ENCODE peak calls at places on chromosome 15, in nine cellular contexts. I is body of pancreas, X is astrocyte of the spinal cord, K is progenitor cell of endocrine pancreas, H is neural crest cell, J is WTC11, T is foreskin fibroblast, B is neural progenitor cell, P is ovary. N is an unnamed sample.

GRCh38 chr15:85580914-85581313 is 200.5 kb downstream of the AKAP13 start:
- DNase-seq in I (peak), X (no peak), K (no peak), H (no peak), J (no peak), T (no peak), B (no peak), P (no peak), N (no peak)

GRCh38 chr15:66253643-66254363 is at the start of gene MEGF11:
- DNase-seq in I (peak), X (peak), K (peak), H (peak), J (peak), T (peak), B (peak), P (peak), N (no peak)

GRCh38 chr15:71547066-71547465 is 263.3 kb upstream of the NR2E3 start:
- DNase-seq in I (no peak), X (peak), K (no peak), H (no peak), J (peak), T (peak), B (peak), P (no peak), N (no peak)

GRCh38 chr15:29883126-29883525 is 60.9 kb upstream of the TJP1 start:
- DNase-seq in I (no peak), X (no peak), K (no peak), H (no peak), J (no peak), T (peak), B (peak), P (no peak), N (no peak)

GRCh38 chr15:48447657-48448056 is 116.4 kb downstream of the DUT start:
- DNase-seq in I (no peak), X (peak), K (no peak), H (no peak), J (no peak), T (peak), B (no peak), P (no peak), N (no peak)

GRCh38 chr15:96560246-96560895 is 229.9 kb downstream of the NR2F2 start:
- DNase-seq in I (no peak), X (no peak), K (no peak), H (no peak), J (no peak), T (peak), B (no peak), P (no peak), N (no peak)

GRCh38 chr15:60528530-60528929 is 49.6 kb upstream of the ICE2 start:
- DNase-seq in I (no peak), X (no peak), K (no peak), H (no peak), J (no peak), T (peak), B (no peak), P (no peak), N (no peak)

GRCh38 chr15:73936181-73936580 is 9.9 kb downstream of the LOXL1 start:
- DNase-seq in I (no peak), X (peak), K (no peak), H (no peak), J (no peak), T (peak), B (peak), P (peak), N (no peak)

GRCh38 chr15:58475573-58476524 is 44.1 kb downstream of the LIPC start:
- DNase-seq in I (no peak), X (peak), K (no peak), H (peak), J (no peak), T (peak), B (peak), P (no peak), N (no peak)

GRCh38 chr15:45179221-45179985 is 8.4 kb downstream of the SHF start:
- DNase-seq in I (peak), X (no peak), K (no peak), H (no peak), J (peak), T (peak), B (peak), P (no peak), N (peak)

GRCh38 chr15:78950906-78951840 is 6.3 kb upstream of the CTSH start:
- DNase-seq in I (no peak), X (peak), K (no peak), H (no peak), J (no peak), T (peak), B (no peak), P (no peak), N (no peak)

GRCh38 chr15:63374686-63375520 is 6.7 kb downstream of the CA12 start:
- DNase-seq in I (no peak), X (peak), K (no peak), H (no peak), J (no peak), T (peak), B (no peak), P (no peak), N (no peak)

GRCh38 chr15:71940004-71940588 is 129.7 kb downstream of the NR2E3 start:
- DNase-seq in I (no peak), X (no peak), K (no peak), H (no peak), J (no peak), T (no peak), B (no peak), P (no peak), N (no peak)

GRCh38 chr15:84816694-84817460 is at the start of gene ALPK3:
- DNase-seq in I (peak), X (no peak), K (peak), H (peak), J (peak), T (no peak), B (peak), P (no peak), N (no peak)

GRCh38 chr15:74382004-74382816 is 14.8 kb upstream of the CYP11A1 start:
- DNase-seq in I (peak), X (peak), K (peak), H (peak), J (peak), T (peak), B (peak), P (peak), N (peak)

GRCh38 chr15:47812436-47813109 is 95.3 kb downstream of the SEMA6D start:
- DNase-seq in I (no peak), X (peak), K (no peak), H (no peak), J (no peak), T (peak), B (no peak), P (no peak), N (no peak)

GRCh38 chr15:79035111-79035601 is 55.4 kb downstream of the RASGRF1 start:
- DNase-seq in I (no peak), X (no peak), K (no peak), H (no peak), J (no peak), T (peak), B (peak), P (no peak), N (no peak)

GRCh38 chr15:78854973-78855372 is 17.7 kb upstream of the MORF4L1 start:
- DNase-seq in I (no peak), X (no peak), K (no peak), H (no peak), J (no peak), T (no peak), B (no peak), P (no peak), N (no peak)

GRCh38 chr15:58212909-58213526 is 74.8 kb downstream of the AQP9 start:
- DNase-seq in I (no peak), X (peak), K (no peak), H (no peak), J (no peak), T (peak), B (peak), P (no peak), N (no peak)

GRCh38 chr15:86483936-86484335 is 404.3 kb downstream of the AGBL1 start:
- DNase-seq in I (no peak), X (no peak), K (no peak), H (no peak), J (no peak), T (no peak), B (no peak), P (no peak), N (no peak)

GRCh38 chr15:94432279-94432678 is 200.9 kb downstream of the MCTP2 start:
- DNase-seq in I (no peak), X (no peak), K (no peak), H (no peak), J (no peak), T (no peak), B (no peak), P (no peak), N (no peak)

GRCh38 chr15:28093761-28094535 is 5.2 kb downstream of the OCA2 start:
- DNase-seq in I (no peak), X (no peak), K (no peak), H (no peak), J (no peak), T (no peak), B (no peak), P (no peak), N (no peak)

GRCh38 chr15:85407421-85408269 is 27.2 kb downstream of the AKAP13 start:
- DNase-seq in I (peak), X (peak), K (no peak), H (no peak), J (no peak), T (peak), B (no peak), P (no peak), N (no peak)

GRCh38 chr15:33994005-33994615 is 25.8 kb downstream of the CHRM5 start:
- DNase-seq in I (no peak), X (peak), K (no peak), H (peak), J (peak), T (peak), B (peak), P (no peak), N (no peak)
- TF ChIP-seq CTCF in I (no peak), X (peak), K (peak), H (peak), J (peak), T (peak), B (peak), P (no peak), N (peak)

GRCh38 chr15:67870868-67871408 is 31.1 kb upstream of the RNU6-1 start:
- DNase-seq in I (no peak), X (no peak), K (no peak), H (no peak), J (no peak), T (no peak), B (no peak), P (no peak), N (no peak)
- TF ChIP-seq CTCF in I (no peak), X (no peak), K (no peak), H (no peak), J (no peak), T (no peak), B (no peak), P (no peak), N (no peak)

GRCh38 chr15:68791431-68792283 is 29.0 kb downstream of the ANP32A start:
- DNase-seq in I (no peak), X (no peak), K (no peak), H (no peak), J (no peak), T (no peak), B (no peak), P (no peak), N (no peak)
- TF ChIP-seq CTCF in I (no peak), X (no peak), K (no peak), H (no peak), J (no peak), T (no peak), B (no peak), P (no peak), N (no peak)

GRCh38 chr15:42108189-42108588 is 13.8 kb upstream of the PLA2G4D start:
- DNase-seq in I (no peak), X (no peak), K (no peak), H (no peak), J (no peak), T (peak), B (no peak), P (no peak), N (no peak)

GRCh38 chr15:42108808-42109207 is 14.4 kb upstream of the PLA2G4D start:
- DNase-seq in I (no peak), X (no peak), K (no peak), H (no peak), J (no peak), T (no peak), B (no peak), P (no peak), N (no peak)

GRCh38 chr15:42111924-42112323 is 17.6 kb upstream of the PLA2G4D start:
- DNase-seq in I (no peak), X (no peak), K (no peak), H (no peak), J (no peak), T (peak), B (no peak), P (no peak), N (no peak)

GRCh38 chr15:42107483-42107882 is 13.1 kb upstream of the PLA2G4D start:
- DNase-seq in I (peak), X (no peak), K (no peak), H (no peak), J (no peak), T (no peak), B (no peak), P (no peak), N (no peak)

GRCh38 chr15:42110367-42110766 is 16.0 kb upstream of the PLA2G4D start:
- DNase-seq in I (no peak), X (no peak), K (no peak), H (no peak), J (no peak), T (no peak), B (no peak), P (no peak), N (no peak)
- TF ChIP-seq CTCF in I (no peak), X (no peak), K (no peak), H (no peak), J (no peak), T (no peak), B (no peak), P (no peak), N (no peak)

GRCh38 chr15:56887782-56888127 is 30.7 kb upstream of the TCF12 start:
- DNase-seq in I (no peak), X (no peak), K (no peak), H (no peak), J (no peak), T (no peak), B (no peak), P (no peak), N (no peak)

GRCh38 chr15:56883088-56883487 is 35.4 kb upstream of the TCF12 start:
- DNase-seq in I (no peak), X (no peak), K (no peak), H (no peak), J (no peak), T (no peak), B (no peak), P (no peak), N (no peak)

GRCh38 chr15:56886878-56887781 is 31.3 kb upstream of the TCF12 start:
- DNase-seq in I (peak), X (peak), K (peak), H (peak), J (peak), T (peak), B (peak), P (peak), N (peak)

GRCh38 chr15:56890038-56890437 is 28.4 kb upstream of the TCF12 start:
- DNase-seq in I (no peak), X (no peak), K (no peak), H (no peak), J (no peak), T (no peak), B (no peak), P (no peak), N (no peak)

GRCh38 chr15:56886450-56886856 is 32.0 kb upstream of the TCF12 start:
- DNase-seq in I (no peak), X (no peak), K (no peak), H (no peak), J (no peak), T (no peak), B (peak), P (peak), N (no peak)
- TF ChIP-seq CTCF in I (no peak), X (no peak), K (no peak), H (no peak), J (no peak), T (no peak), B (no peak), P (no peak), N (no peak)

GRCh38 chr15:91968610-91969009 is 115.1 kb downstream of the SLCO3A1 start:
- DNase-seq in I (no peak), X (no peak), K (no peak), H (no peak), J (peak), T (no peak), B (no peak), P (no peak), N (no peak)
- TF ChIP-seq CTCF in I (no peak), X (peak), K (no peak), H (peak), J (peak), T (no peak), B (peak), P (no peak), N (no peak)

GRCh38 chr15:51499379-51499976 is 123.1 kb downstream of the DMXL2 start:
- DNase-seq in I (no peak), X (peak), K (no peak), H (no peak), J (no peak), T (peak), B (peak), P (no peak), N (no peak)
- TF ChIP-seq CTCF in I (peak), X (peak), K (peak), H (peak), J (peak), T (peak), B (peak), P (no peak), N (peak)

GRCh38 chr15:90221251-90221900 is 12.4 kb downstream of the CIB1 start:
- DNase-seq in I (peak), X (peak), K (peak), H (peak), J (peak), T (peak), B (peak), P (peak), N (peak)
- TF ChIP-seq CTCF in I (peak), X (peak), K (peak), H (peak), J (peak), T (peak), B (peak), P (peak), N (peak)

GRCh38 chr15:46309914-46310313 is 675.1 kb downstream of the SQOR start:
- DNase-seq in I (no peak), X (no peak), K (no peak), H (no peak), J (peak), T (no peak), B (peak), P (no peak), N (no peak)

GRCh38 chr15:46315540-46315939 is 680.7 kb downstream of the SQOR start:
- DNase-seq in I (no peak), X (no peak), K (no peak), H (no peak), J (no peak), T (no peak), B (no peak), P (no peak), N (no peak)

GRCh38 chr15:46316024-46316423 is 681.2 kb downstream of the SQOR start:
- DNase-seq in I (no peak), X (no peak), K (no peak), H (no peak), J (no peak), T (no peak), B (no peak), P (no peak), N (no peak)

DNA sequence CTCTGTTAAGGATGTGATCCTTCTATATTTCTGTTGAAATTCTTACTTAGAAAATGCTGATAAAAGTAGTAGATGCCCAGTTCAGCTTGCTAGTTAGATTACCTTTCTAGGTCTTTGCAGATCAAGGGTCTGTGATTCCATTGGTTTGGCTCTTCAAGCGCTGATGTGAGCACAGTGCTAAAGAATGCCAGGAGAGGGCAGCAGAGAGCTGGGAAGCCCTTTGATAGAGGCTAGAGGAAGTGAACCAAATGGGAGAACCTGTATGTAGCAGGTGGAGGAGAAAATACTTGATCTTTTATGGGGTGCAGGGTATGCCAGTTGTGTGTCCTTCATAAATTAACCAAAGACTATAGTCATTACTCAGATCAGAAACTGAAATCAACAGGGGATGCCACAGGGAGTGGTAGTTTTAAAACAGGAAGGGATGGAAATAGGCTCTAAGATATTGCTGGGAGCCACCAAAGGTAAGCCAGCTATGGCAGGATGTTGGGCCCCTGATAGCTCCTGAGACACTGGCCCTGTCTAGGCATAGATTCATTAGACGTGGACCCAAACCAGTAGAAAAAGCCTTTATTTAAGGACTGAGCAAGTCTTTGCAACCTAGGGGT is 677.4 kb downstream of the SQOR start:
- DNase-seq in I (peak), X (peak), K (peak), H (peak), J (peak), T (peak), B (peak), P (no peak), N (no peak)
- TF ChIP-seq CTCF in I (peak), X (peak), K (peak), H (peak), J (peak), T (peak), B (peak), P (no peak), N (peak)

N was measured in D721Med.